ENCODE peak calls at places on chromosomes 13 and 19, in six cellular contexts. F is H54, V is tibial nerve, O is IMR-90, H is GM12892, S is uterus. A is an unnamed sample.

GRCh38 chr13:109743706-109744453 is 42.5 kb downstream of the IRS2 start:
- DNase-seq in S (peak), O (peak), F (peak), V (no peak), H (no peak), A (no peak)

GRCh38 chr13:42348576-42348975 is 76.6 kb downstream of the AKAP11 start:
- DNase-seq in V (no peak), S (no peak), O (no peak), F (no peak), H (no peak), A (no peak)

GRCh38 chr19:5536337-5536894 is 31.3 kb downstream of the TINCR start:
- DNase-seq in F (no peak), V (no peak), H (no peak), O (peak), S (no peak), A (no peak)

GRCh38 chr13:27371932-27372331 is 52.5 kb upstream of the GTF3A start:
- DNase-seq in F (no peak), O (no peak), S (no peak), H (no peak), V (no peak), A (no peak)

GRCh38 chr13:29484236-29484635 is 111.3 kb downstream of the SLC7A1 start:
- DNase-seq in V (no peak), H (no peak), S (no peak), O (no peak), F (no peak), A (no peak)

GRCh38 chr19:2084993-2085720 is 11.0 kb downstream of the MOB3A start:
- DNase-seq in V (peak), H (peak), S (no peak), O (no peak), F (no peak), A (peak)

GRCh38 chr13:37068962-37069361 is 9.5 kb upstream of the SUPT20H start:
- DNase-seq in S (no peak), H (no peak), F (no peak), V (no peak), O (peak), A (no peak)

GRCh38 chr13:38686635-38687245 is at the start of gene FREM2:
- DNase-seq in S (no peak), O (no peak), V (no peak), F (no peak), H (no peak), A (peak)

GRCh38 chr13:34357435-34358232 is 539.7 kb downstream of the RFC3 start:
- DNase-seq in H (no peak), S (no peak), F (peak), V (no peak), O (peak), A (no peak)

GRCh38 chr13:36163809-36164308 is 32.7 kb upstream of the DCLK1 start:
- DNase-seq in S (peak), O (peak), H (no peak), V (peak), F (no peak), A (peak)

GRCh38 chr13:31749929-31750328 is 10.6 kb downstream of the RXFP2 start:
- DNase-seq in V (no peak), O (peak), F (no peak), H (no peak), S (no peak), A (no peak)

GRCh38 chr13:76503756-76504155 is 382.4 kb downstream of the KCTD12 start:
- DNase-seq in S (no peak), V (no peak), O (no peak), H (no peak), F (no peak), A (no peak)

GRCh38 chr13:102680842-102681725 is 13.8 kb downstream of the METTL21C start:
- DNase-seq in O (peak), V (no peak), S (no peak), H (no peak), F (no peak), A (no peak)

GRCh38 chr19:40392894-40393517 is 3.0 kb upstream of the HIPK4 start:
- DNase-seq in F (no peak), H (no peak), S (no peak), O (no peak), V (no peak), A (no peak)

GRCh38 chr19:42270346-42271044 is 1.4 kb downstream of the CIC start:
- DNase-seq in H (peak), F (peak), V (no peak), S (peak), O (no peak), A (no peak)

GRCh38 chr19:35164418-35164817 is 9.9 kb downstream of the FXYD5 start:
- DNase-seq in H (no peak), S (no peak), V (no peak), F (no peak), O (no peak), A (no peak)

GRCh38 chr19:11963566-11964355 is 1.1 kb upstream of the ZNF763 start:
- DNase-seq in O (peak), V (peak), S (peak), F (peak), H (peak), A (peak)

GRCh38 chr13:106865706-106866288 is 297.9 kb upstream of the ARGLU1 start:
- DNase-seq in F (no peak), S (no peak), O (no peak), H (no peak), V (no peak), A (no peak)

GRCh38 chr13:27259831-27260230 is 8.5 kb downstream of the RPL21 start:
- DNase-seq in S (no peak), O (no peak), H (no peak), V (no peak), F (no peak), A (no peak)

GRCh38 chr13:44394649-44395048 is 21.0 kb downstream of the SERP2 start:
- DNase-seq in H (no peak), F (no peak), V (no peak), S (no peak), O (no peak), A (no peak)

GRCh38 chr19:10335149-10336053 is 2.1 kb upstream of the RAVER1 start:
- DNase-seq in S (no peak), V (no peak), F (no peak), H (peak), O (no peak), A (no peak)

GRCh38 chr19:10332158-10332964 is 968 bp downstream of the RAVER1 start:
- DNase-seq in S (no peak), V (no peak), O (no peak), F (no peak), H (peak), A (no peak)

GRCh38 chr19:10334340-10335148 is 1.2 kb upstream of the RAVER1 start:
- DNase-seq in V (peak), S (peak), F (peak), H (peak), O (peak), A (peak)

GRCh38 chr19:10333758-10334339 is 520 bp upstream of the RAVER1 start:
- DNase-seq in H (no peak), F (no peak), S (no peak), V (no peak), O (no peak), A (no peak)

DNA sequence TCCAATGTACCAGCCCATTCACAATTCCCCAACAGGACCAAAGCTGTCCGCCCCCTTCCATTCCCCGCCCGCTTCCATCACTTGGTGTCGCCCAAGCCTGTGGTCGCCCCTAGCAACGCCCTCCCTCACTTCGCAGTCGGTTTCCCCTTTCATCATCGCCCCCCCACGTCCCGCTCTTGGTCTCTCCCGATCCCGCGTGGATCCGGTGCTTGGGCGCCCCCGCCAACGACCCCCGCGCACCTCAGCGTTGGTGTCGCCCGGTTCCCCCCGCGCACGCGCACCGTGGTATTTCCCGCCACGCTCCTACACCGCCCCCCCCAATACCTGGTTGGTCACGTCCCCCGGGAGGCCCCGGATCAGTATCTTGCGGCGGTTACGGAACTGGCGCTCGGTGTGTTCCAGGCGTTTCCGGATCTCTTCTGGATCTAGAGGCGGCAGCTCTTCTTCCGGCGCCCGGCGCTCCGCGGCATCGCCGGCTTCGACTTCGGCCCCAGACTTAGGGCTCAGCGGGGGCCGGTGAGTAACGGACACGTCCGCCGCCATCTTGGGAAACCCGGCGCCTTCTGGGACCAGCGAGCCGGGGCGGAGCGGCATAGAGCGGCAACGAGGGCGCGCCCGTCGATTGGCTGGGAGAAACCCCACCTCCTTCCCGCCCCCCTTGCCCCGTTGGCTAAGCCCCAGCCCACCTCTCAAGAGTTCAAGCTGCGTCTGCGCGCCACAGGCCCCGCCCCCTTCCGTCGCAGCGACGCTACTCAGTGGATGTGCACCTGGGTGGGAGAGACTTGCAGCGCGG is at the start of gene RAVER1:
- DNase-seq in F (peak), H (peak), S (peak), V (peak), O (peak), A (peak)
- TF ChIP-seq POLR2A in F (peak), H (peak), S (peak), V (peak), O (peak), A (peak)

GRCh38 chr19:801030-801860 is 4.0 kb downstream of the PTBP1 start:
- DNase-seq in F (no peak), H (no peak), S (peak), V (no peak), O (no peak), A (no peak)

GRCh38 chr19:799076-799881 is 2.0 kb downstream of the PTBP1 start:
- DNase-seq in S (no peak), F (no peak), V (no peak), O (peak), H (no peak), A (no peak)

GRCh38 chr19:798415-799075 is 1.3 kb downstream of the PTBP1 start:
- DNase-seq in F (no peak), V (no peak), S (no peak), H (no peak), O (no peak), A (no peak)

GRCh38 chr19:801861-802496 is 4.7 kb downstream of the PTBP1 start:
- DNase-seq in F (no peak), S (no peak), H (no peak), V (no peak), O (peak), A (no peak)

GRCh38 chr19:800360-801029 is 3.2 kb downstream of the PTBP1 start:
- DNase-seq in V (no peak), H (no peak), O (no peak), S (peak), F (no peak), A (no peak)
- TF ChIP-seq POLR2A in V (no peak), H (peak), O (no peak), S (no peak), F (no peak), A (no peak)

DNA sequence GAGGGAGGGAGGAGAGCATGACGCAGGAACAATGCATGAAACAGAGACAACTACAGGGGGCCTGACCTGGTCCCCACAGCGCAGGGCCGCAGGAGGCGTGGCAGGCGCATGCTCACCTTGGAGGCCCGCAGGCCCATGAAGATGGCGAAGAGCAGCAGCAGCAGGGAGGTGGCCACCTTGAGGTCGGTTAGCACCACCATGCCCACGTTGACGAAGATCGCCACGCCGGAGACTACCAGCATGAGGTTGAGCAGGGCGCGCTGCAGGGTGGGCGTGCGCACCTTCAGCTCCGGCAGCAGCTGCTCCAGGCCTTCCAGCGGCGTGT is 17.0 kb downstream of the EMP3 start:
- DNase-seq in V (no peak), H (no peak), S (no peak), F (no peak), O (no peak), A (no peak)
- TF ChIP-seq POLR2A in V (no peak), H (no peak), S (no peak), F (no peak), O (no peak), A (no peak)

GRCh38 chr19:56321981-56322558 is 7.4 kb upstream of the ZSCAN5A start:
- DNase-seq in H (no peak), V (no peak), O (no peak), S (no peak), F (no peak), A (no peak)
- TF ChIP-seq POLR2A in H (no peak), V (no peak), O (no peak), S (no peak), F (no peak), A (no peak)

GRCh38 chr13:97432232-97432916 is 1.6 kb upstream of the RAP2A start:
- DNase-seq in O (no peak), H (no peak), S (no peak), F (no peak), V (no peak), A (no peak)
- TF ChIP-seq POLR2A in O (no peak), H (peak), S (no peak), F (peak), V (no peak), A (peak)

DNA sequence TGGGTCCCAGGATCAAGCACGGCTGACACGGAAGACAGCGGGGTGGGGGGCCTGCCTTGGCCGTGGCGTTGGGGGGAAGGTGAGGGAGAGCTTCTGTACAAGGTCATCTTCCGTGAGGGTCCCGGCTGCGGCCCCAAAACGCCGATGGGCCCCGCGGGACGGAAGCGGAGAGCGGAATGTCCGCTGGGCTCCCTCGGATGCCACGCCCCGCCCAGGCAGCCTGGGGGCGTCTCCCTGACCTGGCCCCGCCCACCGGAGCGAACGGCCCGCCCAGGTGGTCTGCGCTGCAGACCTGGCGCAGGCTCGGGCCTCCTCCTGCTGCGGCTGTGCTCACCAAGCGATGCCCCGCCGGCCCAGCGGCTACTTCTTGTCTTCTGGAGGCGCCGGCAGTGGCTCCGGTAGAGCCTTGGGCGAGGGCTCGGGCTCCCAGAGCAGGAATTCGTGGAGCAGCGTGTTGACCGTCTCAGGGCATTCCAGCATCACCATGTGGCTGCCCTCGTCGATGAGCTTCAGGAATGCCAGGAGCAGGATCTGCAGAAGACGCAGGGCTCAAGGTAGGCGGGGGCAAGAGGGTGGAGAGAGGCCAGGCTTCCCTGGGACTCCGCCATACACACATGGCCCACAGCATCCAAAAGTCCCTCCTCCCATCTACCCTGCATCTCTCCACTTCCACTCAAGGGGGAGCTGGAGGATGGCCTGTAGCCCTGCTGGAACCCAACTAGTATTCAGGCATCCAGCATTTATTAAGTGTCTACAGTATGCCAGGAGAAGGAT is 10.7 kb downstream of the ABHD8 start:
- DNase-seq in F (peak), V (peak), S (peak), H (peak), O (peak), A (no peak)
- TF ChIP-seq POLR2A in F (peak), V (no peak), S (no peak), H (peak), O (no peak), A (no peak)

GRCh38 chr19:13150187-13150918 is at the start of the genes IER2 and STX10:
- DNase-seq in V (peak), O (peak), H (peak), F (peak), S (peak), A (peak)
- TF ChIP-seq POLR2A in V (peak), O (peak), H (no peak), F (no peak), S (peak), A (peak)

GRCh38 chr19:58279042-58279924 is 528 bp downstream of the ZNF8 start:
- DNase-seq in O (peak), V (peak), F (peak), H (peak), S (peak), A (peak)

GRCh38 chr19:58277197-58277596 is 1.6 kb upstream of the ZNF8 start:
- DNase-seq in F (no peak), S (no peak), H (no peak), O (no peak), V (no peak), A (no peak)

GRCh38 chr19:58279925-58280316 is 1.2 kb downstream of the ZNF8 start:
- DNase-seq in S (no peak), V (no peak), O (no peak), F (no peak), H (no peak), A (no peak)

GRCh38 chr19:58277748-58278147 is 1.0 kb upstream of the ZNF8 start:
- DNase-seq in F (no peak), S (no peak), V (no peak), H (no peak), O (no peak), A (no peak)

GRCh38 chr19:58278156-58279041 is at the start of gene ZNF8:
- DNase-seq in F (peak), V (peak), O (peak), H (peak), S (peak), A (peak)
- TF ChIP-seq POLR2A in F (peak), V (peak), O (peak), H (peak), S (peak), A (peak)

DNA sequence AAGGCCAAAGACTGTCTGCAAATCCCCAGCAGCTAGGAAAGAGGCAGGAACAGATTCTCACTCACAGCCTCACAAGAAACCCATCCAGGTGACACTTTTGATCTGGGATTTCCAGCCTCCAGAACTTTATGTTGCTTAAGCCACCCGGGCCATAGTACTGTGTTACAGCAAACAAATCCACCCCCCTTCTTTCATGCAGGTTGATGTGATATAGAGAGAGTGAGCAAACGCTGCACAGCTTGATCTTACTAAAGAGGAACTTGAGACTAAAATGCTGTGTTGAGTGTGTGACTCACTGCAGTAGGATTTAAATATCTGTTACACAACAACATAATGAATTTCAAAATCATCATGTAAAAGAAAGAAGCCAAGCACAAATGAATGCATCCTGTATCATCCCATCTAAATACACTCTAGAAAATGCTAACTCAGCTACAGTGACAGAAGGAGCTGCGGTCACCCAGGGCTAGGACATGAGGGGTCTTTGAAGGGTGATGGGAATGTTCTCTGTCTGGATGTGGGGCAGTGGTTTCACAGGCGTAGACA is 32.2 kb downstream of the RCBTB2 start:
- DNase-seq in H (no peak), S (no peak), V (no peak), F (peak), O (peak), A (no peak)
- TF ChIP-seq POLR2A in H (no peak), S (no peak), V (no peak), F (no peak), O (no peak), A (no peak)

DNA sequence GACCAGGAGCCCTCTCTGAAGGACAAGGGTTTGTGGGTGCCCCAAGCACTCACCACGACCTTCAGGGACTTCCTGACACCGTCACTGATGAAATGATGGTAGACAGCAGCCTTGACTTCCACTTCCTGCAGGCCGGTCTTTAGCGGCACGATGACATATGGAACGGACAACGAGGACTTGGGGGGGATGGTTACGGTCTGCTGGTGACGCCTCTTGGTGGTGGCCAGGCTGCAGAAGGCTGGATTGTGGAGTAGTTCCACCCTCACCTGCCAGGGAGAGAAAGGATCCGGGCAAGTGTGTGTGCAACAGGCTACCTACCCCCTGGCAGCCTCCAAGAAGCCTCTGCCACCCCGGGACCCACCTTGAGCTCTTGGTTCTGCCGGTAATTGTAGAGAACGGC is 23.2 kb downstream of the C3 start:
- DNase-seq in V (no peak), H (no peak), F (no peak), O (no peak), S (no peak), A (no peak)
- TF ChIP-seq POLR2A in V (no peak), H (no peak), F (no peak), O (no peak), S (no peak), A (no peak)

A was measured in gastrocnemius medialis.